ENCODE peak calls at places on chromosome 5, in nine cellular contexts. R is caudate nucleus, Q is foreskin fibroblast, B is Peyer's patch, Z is colonic mucosa, G is HS-27A, U is NCI-H345, H is fibroblast of the conjunctiva, I is renal cortical epithelial cell. S is an unnamed sample.

GRCh38 chr5:93736284-93736683 is 5.1 kb downstream of the POU5F2 start:
- DNase-seq in R (no peak), Q (peak), B (no peak), Z (no peak), G (no peak), U (no peak), H (no peak), I (no peak), S (no peak)

GRCh38 chr5:107669543-107670027 is 1.2 kb downstream of the EFNA5 start:
- DNase-seq in R (no peak), Q (peak), B (no peak), Z (peak), G (no peak), U (peak), H (no peak), I (no peak), S (no peak)

GRCh38 chr5:109837226-109837861 is 147.6 kb downstream of the MAN2A1 start:
- DNase-seq in R (no peak), Q (no peak), B (no peak), Z (no peak), G (no peak), U (no peak), H (no peak), I (no peak), S (no peak)

GRCh38 chr5:136521696-136522095 is 156.4 kb upstream of the TRPC7 start:
- DNase-seq in R (no peak), Q (no peak), B (no peak), Z (no peak), G (no peak), U (no peak), H (no peak), I (no peak), S (no peak)

GRCh38 chr5:86909896-86910295 is 292.2 kb downstream of the COX7C start:
- DNase-seq in R (no peak), Q (peak), B (no peak), Z (no peak), G (no peak), U (no peak), H (peak), I (peak), S (no peak)

GRCh38 chr5:43780586-43780985 is 177.6 kb downstream of the NNT start:
- DNase-seq in R (no peak), Q (peak), B (no peak), Z (no peak), G (peak), U (no peak), H (peak), I (no peak), S (no peak)

GRCh38 chr5:122236270-122236669 is 75.8 kb upstream of the SNCAIP start:
- DNase-seq in R (no peak), Q (no peak), B (no peak), Z (no peak), G (no peak), U (no peak), H (no peak), I (peak), S (no peak)

GRCh38 chr5:118999696-119000095 is 11.3 kb upstream of the DTWD2 start:
- DNase-seq in R (no peak), Q (no peak), B (no peak), Z (no peak), G (no peak), U (no peak), H (no peak), I (no peak), S (no peak)

GRCh38 chr5:116531635-116532034 is 43.0 kb downstream of the SEMA6A start:
- DNase-seq in R (no peak), Q (no peak), B (peak), Z (no peak), G (no peak), U (no peak), H (no peak), I (no peak), S (no peak)

GRCh38 chr5:45411971-45412612 is 284.1 kb downstream of the HCN1 start:
- DNase-seq in R (no peak), Q (peak), B (no peak), Z (no peak), G (no peak), U (no peak), H (no peak), I (peak), S (no peak)

GRCh38 chr5:133627180-133627579 is 14.8 kb upstream of the FSTL4 start:
- DNase-seq in R (no peak), Q (no peak), B (no peak), Z (no peak), G (no peak), U (no peak), H (no peak), I (no peak), S (no peak)

GRCh38 chr5:11547730-11548129 is 356.5 kb downstream of the CTNND2 start:
- DNase-seq in R (no peak), Q (no peak), B (no peak), Z (no peak), G (no peak), U (no peak), H (no peak), I (no peak), S (no peak)

GRCh38 chr5:172768573-172769323 is 2.2 kb downstream of the DUSP1 start:
- DNase-seq in R (no peak), Q (peak), B (peak), Z (no peak), G (no peak), U (no peak), H (peak), I (peak), S (no peak)

GRCh38 chr5:128093368-128093767 is 9.8 kb downstream of the SLC12A2 start:
- DNase-seq in R (no peak), Q (no peak), B (no peak), Z (no peak), G (no peak), U (no peak), H (no peak), I (no peak), S (no peak)

GRCh38 chr5:140219068-140219971 is 44.3 kb downstream of the CYSTM1 start:
- DNase-seq in R (no peak), Q (no peak), B (peak), Z (peak), G (no peak), U (no peak), H (no peak), I (peak), S (no peak)

GRCh38 chr5:32265902-32266301 is 46.8 kb downstream of the MTMR12 start:
- DNase-seq in R (no peak), Q (no peak), B (no peak), Z (no peak), G (no peak), U (no peak), H (no peak), I (no peak), S (no peak)

GRCh38 chr5:135399838-135400542 is 959 bp upstream of the MACROH2A1 start:
- DNase-seq in R (no peak), Q (no peak), B (no peak), Z (no peak), G (no peak), U (no peak), H (no peak), I (no peak), S (no peak)

GRCh38 chr5:179806250-179807045 is at the start of gene MGAT4B:
- DNase-seq in R (peak), Q (peak), B (peak), Z (peak), G (no peak), U (peak), H (no peak), I (no peak), S (peak)

GRCh38 chr5:174020928-174021304 is 24.6 kb upstream of the NSG2 start:
- DNase-seq in R (no peak), Q (no peak), B (no peak), Z (no peak), G (no peak), U (no peak), H (no peak), I (no peak), S (no peak)

GRCh38 chr5:36378551-36378950 is 76.8 kb upstream of the RANBP3L start:
- DNase-seq in R (no peak), Q (peak), B (no peak), Z (no peak), G (no peak), U (no peak), H (no peak), I (no peak), S (no peak)

GRCh38 chr5:131081371-131081770 is 83.7 kb downstream of the HINT1 start:
- DNase-seq in R (no peak), Q (peak), B (no peak), Z (no peak), G (no peak), U (no peak), H (peak), I (no peak), S (no peak)

S was measured in GM12891.